ENCODE peak calls at places on chromosomes 2 and 18, in six cellular contexts. M is hepatocyte, Z is neural progenitor cell, O is foreskin fibroblast, I is HFFc6, B is psoas muscle. W is an unnamed sample.

GRCh38 chr2:233822781-233823730 is 31.3 kb downstream of the HJURP start:
- DNase-seq in B (no peak), Z (no peak), M (no peak), O (no peak), I (no peak), W (no peak)

GRCh38 chr18:73446502-73446901 is 578.7 kb upstream of the NETO1 start:
- DNase-seq in I (no peak), B (no peak), Z (no peak), O (no peak), M (no peak), W (no peak)

GRCh38 chr2:237184192-237184922 is 98.7 kb downstream of the COPS8 start:
- DNase-seq in Z (no peak), M (no peak), I (peak; percentile 81), B (no peak), O (peak; percentile 81), W (no peak)

GRCh38 chr18:23401400-23402347 is 51.4 kb upstream of the RIOK3 start:
- DNase-seq in M (peak; percentile 79), B (no peak), I (no peak), O (peak; percentile 62), Z (peak; percentile 78), W (peak; percentile 38)

GRCh38 chr18:54069729-54070128 is 154.7 kb downstream of the MBD2 start:
- DNase-seq in Z (no peak), I (no peak), M (no peak), O (no peak), B (no peak), W (no peak)

GRCh38 chr2:67008114-67008513 is 389.0 kb upstream of the ETAA1 start:
- DNase-seq in M (no peak), Z (no peak), B (no peak), O (no peak), I (no peak), W (no peak)

GRCh38 chr2:2742745-2743144 is 411.7 kb upstream of the MYT1L start:
- DNase-seq in I (no peak), B (no peak), O (no peak), Z (no peak), M (no peak), W (no peak)

GRCh38 chr2:43133708-43134570 is 92.5 kb downstream of the ZFP36L2 start:
- DNase-seq in O (no peak), B (no peak), Z (no peak), M (no peak), I (no peak), W (no peak)

GRCh38 chr2:163155279-163155883 is 316.8 kb upstream of the KCNH7 start:
- DNase-seq in I (peak; percentile 34), O (peak; percentile 41), B (no peak), M (peak; percentile 43), Z (peak; percentile 48), W (no peak)

GRCh38 chr2:188330316-188331053 is 38.8 kb downstream of the GULP1 start:
- DNase-seq in M (no peak), I (no peak), O (no peak), Z (peak; percentile 62), B (no peak), W (no peak)

GRCh38 chr2:158600155-158600802 is 143.5 kb downstream of the PKP4 start:
- DNase-seq in Z (no peak), M (peak; percentile 25), B (peak; percentile 41), O (peak; percentile 95), I (peak; percentile 88), W (peak; percentile 42)

GRCh38 chr2:235334179-235334578 is 159.7 kb upstream of the AGAP1 start:
- DNase-seq in I (no peak), M (no peak), Z (no peak), B (no peak), O (no peak), W (no peak)

GRCh38 chr18:3747176-3747973 is 297.4 kb downstream of the TGIF1 start:
- DNase-seq in O (peak; percentile 20), B (no peak), I (no peak), M (no peak), Z (no peak), W (no peak)

GRCh38 chr18:3447035-3447894 is 2.7 kb upstream of the TGIF1 start:
- DNase-seq in I (peak; percentile 40), Z (peak; percentile 75), M (peak; percentile 73), B (peak; percentile 30), O (peak; percentile 75), W (no peak)

GRCh38 chr18:9025104-9025838 is 77.2 kb upstream of the NDUFV2 start:
- DNase-seq in I (peak; percentile 62), B (no peak), O (peak; percentile 91), M (peak; percentile 22), Z (no peak), W (no peak)

GRCh38 chr2:2321250-2321545 is 9.9 kb downstream of the MYT1L start:
- DNase-seq in I (no peak), O (no peak), Z (no peak), M (no peak), B (no peak), W (no peak)

GRCh38 chr2:161677634-161678033 is 53.4 kb downstream of the SLC4A10 start:
- DNase-seq in I (no peak), Z (no peak), B (no peak), M (no peak), O (no peak), W (no peak)

GRCh38 chr2:180367831-180368230 is 360.7 kb upstream of the CWC22 start:
- DNase-seq in I (peak; percentile 38), B (no peak), Z (no peak), M (no peak), O (no peak), W (no peak)

GRCh38 chr18:2715990-2716389 is 60.5 kb downstream of the SMCHD1 start:
- DNase-seq in I (peak; percentile 55), Z (no peak), B (no peak), O (peak; percentile 11), M (no peak), W (no peak)

GRCh38 chr2:173397539-173397938 is 42.9 kb downstream of the CDCA7 start:
- DNase-seq in M (no peak), O (no peak), Z (no peak), I (no peak), B (no peak), W (no peak)

GRCh38 chr2:3024401-3024935 is 353.1 kb downstream of the EIPR1 start:
- DNase-seq in Z (no peak), O (no peak), M (no peak), B (no peak), I (no peak), W (peak; percentile 14)

GRCh38 chr2:160752475-160753330 is 259.1 kb upstream of the RBMS1 start:
- DNase-seq in I (peak; percentile 39), M (no peak), Z (no peak), O (peak; percentile 59), B (no peak), W (no peak)

GRCh38 chr2:6995406-6996117 is 78.3 kb downstream of the RNF144A start:
- DNase-seq in O (no peak), I (no peak), B (no peak), Z (peak; percentile 56), M (no peak), W (no peak)

GRCh38 chr2:239719791-239720410 is 305.2 kb downstream of the NDUFA10 start:
- DNase-seq in Z (no peak), B (no peak), M (no peak), I (no peak), O (no peak), W (no peak)

GRCh38 chr18:59634096-59634495 is 63.1 kb downstream of the CCBE1 start:
- DNase-seq in O (peak; percentile 65), I (peak; percentile 50), B (no peak), Z (peak; percentile 68), M (no peak), W (no peak)

GRCh38 chr2:77028032-77028600 is 494.1 kb downstream of the LRRTM4 start:
- DNase-seq in Z (no peak), O (no peak), B (no peak), I (no peak), M (peak; percentile 7), W (no peak)

GRCh38 chr2:46298522-46299351 is 1.5 kb downstream of the EPAS1 start:
- DNase-seq in B (peak; percentile 55), Z (peak; percentile 58), O (peak; percentile 78), M (peak; percentile 60), I (peak; percentile 42), W (peak; percentile 61)
- TF ChIP-seq CTCF in B (peak; percentile 22), Z (no peak), O (peak; percentile 36), M (peak; percentile 22), I (peak; percentile 69), W (no peak)

GRCh38 chr2:75654012-75654411 is 7.4 kb downstream of the MRPL19 start:
- DNase-seq in Z (no peak), O (no peak), M (no peak), I (no peak), B (no peak), W (no peak)
- TF ChIP-seq CTCF in Z (peak; percentile 7), O (no peak), M (no peak), I (no peak), B (no peak), W (no peak)

GRCh38 chr2:178806543-178806942 is 680 bp downstream of the TTN start:
- DNase-seq in I (no peak), B (no peak), Z (no peak), O (no peak), M (no peak), W (no peak)
- TF ChIP-seq CTCF in I (no peak), B (no peak), Z (no peak), O (no peak), M (no peak), W (no peak)

GRCh38 chr18:21593540-21594257 is 6.8 kb downstream of the ESCO1 start:
- DNase-seq in I (no peak), M (no peak), O (no peak), Z (no peak), B (no peak), W (no peak)
- TF ChIP-seq CTCF in I (no peak), M (no peak), O (no peak), Z (no peak), B (no peak), W (no peak)

DNA sequence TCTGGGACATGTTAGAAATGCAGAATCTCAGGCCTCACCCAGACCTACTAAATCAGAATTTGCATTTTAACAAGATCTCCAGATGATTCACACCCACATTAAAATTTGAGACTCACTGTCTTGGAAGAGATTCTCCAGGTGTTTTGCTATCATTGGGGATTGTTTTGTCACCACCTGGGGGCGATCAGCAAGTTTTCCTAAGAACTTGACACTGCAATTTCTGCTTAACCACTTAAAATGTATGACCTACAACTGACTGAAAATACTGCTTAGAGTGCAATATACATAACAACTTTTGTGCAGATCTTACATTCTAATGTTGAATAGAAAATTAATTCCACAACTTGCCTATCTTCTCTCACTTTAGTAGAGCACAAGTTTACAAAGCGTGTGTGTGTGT is 18.9 kb upstream of the ITGA4 start:
- DNase-seq in M (no peak), O (no peak), Z (no peak), B (no peak), I (no peak), W (no peak)
- TF ChIP-seq CTCF in M (peak; percentile 5), O (peak; percentile 18), Z (peak; percentile 30), B (no peak), I (peak; percentile 37), W (no peak)

W was measured in lung.